ENCODE peak calls at places on chromosomes 7 and 10, in seven cellular contexts. P is transverse colon, F is stomach, I is H1, B is IMR-90, G is body of pancreas, Z is A549. Q is an unnamed sample.

GRCh38 chr10:27041196-27041595 is 59.1 kb downstream of the ANKRD26 start:
- DNase-seq in P (no peak), F (no peak), I (no peak), B (peak; percentile 32), G (no peak), Z (no peak), Q (no peak)

GRCh38 chr7:70266186-70266585 is 667.9 kb downstream of the AUTS2 start:
- DNase-seq in P (no peak), F (no peak), I (no peak), B (no peak), G (no peak), Z (no peak), Q (no peak)

GRCh38 chr7:50409856-50410468 is 40.2 kb downstream of the FIGNL1 start:
- DNase-seq in P (peak; percentile 43), F (no peak), I (no peak), B (no peak), G (no peak), Z (no peak), Q (peak; percentile 87)

GRCh38 chr10:52256832-52257691 is 57.0 kb upstream of the DKK1 start:
- DNase-seq in P (peak; percentile 9), F (no peak), I (no peak), B (peak; percentile 31), G (no peak), Z (no peak), Q (no peak)

GRCh38 chr10:77640167-77640566 is 2.6 kb upstream of the KCNMA1 start:
- DNase-seq in P (no peak), F (no peak), I (no peak), B (no peak), G (no peak), Z (no peak), Q (no peak)

GRCh38 chr7:128879939-128880746 is 17.5 kb downstream of the ATP6V1F start:
- DNase-seq in P (peak; percentile 71), F (peak; percentile 69), I (peak; percentile 89), B (peak; percentile 58), G (peak; percentile 83), Z (peak; percentile 96), Q (peak; percentile 78)

GRCh38 chr7:152307902-152308301 is 127.9 kb downstream of the KMT2C start:
- DNase-seq in P (no peak), F (no peak), I (no peak), B (no peak), G (no peak), Z (no peak), Q (no peak)

GRCh38 chr7:131111081-131111576 is 216.5 kb upstream of the MKLN1 start:
- DNase-seq in P (peak; percentile 15), F (no peak), I (no peak), B (peak; percentile 90), G (peak; percentile 23), Z (peak; percentile 55), Q (no peak)

GRCh38 chr7:105429746-105430612 is 41.3 kb upstream of the SRPK2 start:
- DNase-seq in P (peak; percentile 53), F (peak; percentile 68), I (no peak), B (peak; percentile 47), G (peak; percentile 72), Z (peak; percentile 66), Q (no peak)

GRCh38 chr7:95921543-95921942 is 149.2 kb downstream of the DYNC1I1 start:
- DNase-seq in P (no peak), F (no peak), I (no peak), B (no peak), G (no peak), Z (no peak), Q (no peak)

GRCh38 chr7:141072548-141073172 is 1.2 kb upstream of the TMEM178B start:
- DNase-seq in P (peak; percentile 19), F (no peak), I (peak; percentile 71), B (peak; percentile 73), G (peak; percentile 65), Z (peak; percentile 38), Q (no peak)

GRCh38 chr7:12949060-12950045 is 261.9 kb downstream of the ARL4A start:
- DNase-seq in P (no peak), F (no peak), I (no peak), B (peak; percentile 55), G (no peak), Z (no peak), Q (no peak)

GRCh38 chr10:98296514-98296913 is 28.5 kb upstream of the LOXL4 start:
- DNase-seq in P (no peak), F (no peak), I (no peak), B (peak; percentile 39), G (no peak), Z (no peak), Q (no peak)

GRCh38 chr10:31936933-31937332 is 8.3 kb upstream of the ARHGAP12 start:
- DNase-seq in P (no peak), F (no peak), I (no peak), B (no peak), G (no peak), Z (no peak), Q (no peak)

GRCh38 chr10:90168244-90168643 is 466.9 kb downstream of the KIF20B start:
- DNase-seq in P (no peak), F (no peak), I (no peak), B (no peak), G (no peak), Z (no peak), Q (no peak)

GRCh38 chr7:98341106-98341505 is 59.6 kb downstream of the BRI3 start:
- DNase-seq in P (no peak), F (no peak), I (no peak), B (peak; percentile 77), G (no peak), Z (no peak), Q (no peak)

DNA sequence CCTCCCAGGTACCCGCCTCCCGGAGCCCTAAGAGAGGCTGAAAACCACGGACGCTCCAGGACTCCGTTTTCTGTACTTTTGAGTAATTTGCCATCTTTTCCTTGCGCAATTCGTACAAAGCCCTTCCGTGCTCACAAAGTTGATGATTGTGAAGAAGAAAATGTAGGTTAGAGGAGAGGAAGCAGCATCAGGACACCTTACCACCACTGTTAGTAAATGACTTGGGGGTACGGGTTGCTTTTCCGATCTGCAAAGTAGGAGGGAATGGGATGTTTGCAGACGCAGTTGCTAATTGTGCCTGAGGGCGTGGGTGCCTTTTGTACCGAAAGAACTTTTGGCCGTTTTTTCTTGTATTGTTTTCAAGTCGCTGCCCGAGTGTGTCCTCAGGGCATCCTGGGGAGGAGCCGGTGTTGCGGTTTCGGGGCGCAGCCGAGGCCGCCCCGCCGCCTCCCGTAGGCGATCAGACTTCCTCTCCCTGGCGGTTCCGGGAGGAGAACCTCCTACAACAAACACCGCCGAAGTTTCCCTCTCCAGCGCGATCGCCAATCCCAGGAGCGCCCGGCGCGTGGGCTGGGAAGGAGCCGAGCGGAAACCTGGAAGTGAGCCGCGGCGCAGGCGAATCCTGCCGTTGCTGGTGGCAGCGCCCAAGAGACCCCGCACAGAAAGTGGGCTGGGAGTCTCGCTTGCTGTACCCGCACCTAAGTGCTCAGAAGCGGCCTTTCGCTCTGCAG is 985 bp downstream of the PRR15 start:
- DNase-seq in P (peak; percentile 73), F (peak; percentile 81), I (peak; percentile 70), B (peak; percentile 2), G (peak; percentile 67), Z (peak; percentile 68), Q (peak; percentile 79)
- TF ChIP-seq POLR2A in P (peak; percentile 57), F (no peak), I (no peak), B (no peak), G (peak; percentile 38), Z (no peak), Q (no peak)

GRCh38 chr10:5565671-5566581 is 41.2 kb downstream of the CALML3 start:
- DNase-seq in P (peak; percentile 5), F (peak; percentile 3), I (no peak), B (peak; percentile 84), G (no peak), Z (no peak), Q (peak; percentile 65)

GRCh38 chr10:5565205-5565545 is 40.4 kb downstream of the CALML3 start:
- DNase-seq in P (peak; percentile 4), F (peak; percentile 20), I (no peak), B (no peak), G (peak; percentile 3), Z (no peak), Q (peak; percentile 42)

GRCh38 chr10:5563991-5564536 is 39.3 kb downstream of the CALML3 start:
- DNase-seq in P (peak; percentile 3), F (peak; percentile 21), I (no peak), B (peak; percentile 61), G (peak; percentile 5), Z (no peak), Q (peak; percentile 66)

GRCh38 chr10:5563237-5563961 is 38.6 kb downstream of the CALML3 start:
- DNase-seq in P (peak; percentile 8), F (peak; percentile 22), I (no peak), B (no peak), G (peak; percentile 2), Z (no peak), Q (peak; percentile 56)

GRCh38 chr10:5564537-5565204 is 39.9 kb downstream of the CALML3 start:
- DNase-seq in P (peak; percentile 6), F (peak; percentile 17), I (no peak), B (no peak), G (no peak), Z (no peak), Q (peak; percentile 49)
- H3K4me3 ChIP-seq in P (no peak overlapping the region), F (no peak overlapping the region), I (no peak overlapping the region), B (no peak overlapping the region), G (no peak overlapping the region), Z (no peak overlapping the region), Q (no peak overlapping the region)

DNA sequence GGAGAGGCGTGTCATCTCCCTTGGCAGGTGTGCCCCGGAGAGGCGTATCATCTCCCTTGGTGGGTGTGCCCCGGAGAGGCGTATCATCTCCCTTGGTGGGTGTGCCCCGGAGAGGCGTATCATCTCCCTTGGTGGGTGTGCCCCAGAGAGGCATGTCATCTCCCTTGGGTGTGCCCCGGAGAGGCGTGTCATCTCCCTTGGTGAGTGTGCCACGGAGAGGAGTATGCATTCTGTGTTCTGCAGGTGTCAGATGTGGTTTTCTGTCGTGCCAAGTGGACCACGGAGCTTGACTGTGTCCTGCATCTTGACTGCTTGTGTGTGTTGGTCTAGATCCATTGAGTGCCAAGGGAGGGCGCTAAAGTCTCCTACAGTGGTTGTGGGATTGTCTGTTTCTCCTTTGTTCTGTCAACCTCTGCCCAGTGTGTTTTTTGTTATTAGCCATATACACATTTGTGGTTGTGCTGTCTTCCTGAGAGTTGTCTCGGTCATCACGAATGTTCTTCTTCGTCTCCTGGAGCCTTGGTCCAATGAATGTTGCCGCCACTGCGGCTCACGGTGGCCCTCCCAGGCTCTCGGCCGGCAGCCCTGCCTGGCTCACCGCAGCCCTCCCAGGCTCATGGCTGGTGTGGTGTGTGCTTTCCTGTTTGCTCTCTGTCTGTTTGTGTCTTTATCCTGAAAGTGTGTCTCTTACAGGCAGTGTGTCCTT is 96.8 kb downstream of the INPP5A start:
- DNase-seq in P (peak; percentile 69), F (no peak), I (no peak), B (no peak), G (no peak), Z (no peak), Q (peak; percentile 73)
- H3K4me1 ChIP-seq in P (peaks cover 49% of the 10 kb centered on the region), F (peaks cover 72% of the 10 kb centered on the region), I (no peaks in the 10 kb centered on the region), B (peaks cover 14% of the 10 kb centered on the region), G (peaks cover 26% of the 10 kb centered on the region), Z (peaks cover 3% of the 10 kb centered on the region), Q (peaks cover 70% of the 10 kb centered on the region)

GRCh38 chr10:44994752-44995530 is 5.8 kb upstream of the ZNF22 start:
- DNase-seq in P (no peak), F (no peak), I (peak; percentile 41), B (no peak), G (peak; percentile 78), Z (no peak), Q (no peak)

GRCh38 chr10:44993922-44994751 is 6.6 kb upstream of the ZNF22 start:
- DNase-seq in P (no peak), F (no peak), I (no peak), B (peak; percentile 78), G (no peak), Z (no peak), Q (no peak)

GRCh38 chr10:44997105-44997748 is 3.5 kb upstream of the ZNF22 start:
- DNase-seq in P (no peak), F (no peak), I (no peak), B (no peak), G (no peak), Z (no peak), Q (no peak)

GRCh38 chr10:44995581-44995913 is 5.2 kb upstream of the ZNF22 start:
- DNase-seq in P (no peak), F (no peak), I (no peak), B (no peak), G (peak; percentile 34), Z (no peak), Q (no peak)

GRCh38 chr10:44995914-44996633 is 4.6 kb upstream of the ZNF22 start:
- DNase-seq in P (no peak), F (peak; percentile 71), I (peak; percentile 38), B (peak; percentile 71), G (peak; percentile 76), Z (no peak), Q (no peak)
- TF ChIP-seq POLR2A in P (peak; percentile 7), F (no peak), I (no peak), B (no peak), G (peak; percentile 60), Z (no peak), Q (no peak)

Q was measured in spleen.